ENCODE peak calls at places on chromosomes 11 and 22, in nine cellular contexts. N is naive thymus-derived CD8-positive, alpha-beta T cell; S is A172; B is GM23248; V is neural crest cell; M is lower leg skin; J is colonic mucosa; X is K562; A is activated CD8-positive, alpha-beta memory T cell treated with anti-CD3 and anti-CD28 coated beads, Interleukin-2, amount 10 ng/mL, durations not matched to agents 7 days and 5 days. W is an unnamed sample.

GRCh38 chr11:618856-619624 is 3.3 kb upstream of the IRF7 start:
- DNase-seq in S (no peak), A (no peak), M (no peak), B (no peak), X (no peak), J (no peak), V (no peak), N (no peak), W (no peak)

GRCh38 chr22:20312396-20313191 is 7.3 kb downstream of the DGCR6L start:
- DNase-seq in S (no peak), V (no peak), A (peak; percentile 39), M (peak; percentile 77), X (peak; percentile 12), B (no peak), N (no peak), J (peak; percentile 14), W (no peak)

GRCh38 chr11:125071408-125071807 is 8.3 kb downstream of the SLC37A2 start:
- DNase-seq in S (no peak), X (peak; percentile 32), V (no peak), A (no peak), M (peak; percentile 81), J (no peak), B (peak; percentile 36), N (no peak), W (no peak)

GRCh38 chr22:23695141-23695540 is 4.3 kb downstream of the RGL4 start:
- DNase-seq in N (no peak), S (no peak), B (no peak), J (no peak), X (no peak), A (no peak), V (no peak), M (peak; percentile 42), W (no peak)

GRCh38 chr11:17746096-17746495 is 11.5 kb downstream of the KCNC1 start:
- DNase-seq in N (no peak), A (no peak), X (no peak), V (no peak), J (no peak), S (no peak), M (no peak), B (no peak), W (no peak)

GRCh38 chr11:96045622-96046456 is 121.9 kb upstream of the MTMR2 start:
- DNase-seq in M (no peak), V (no peak), S (peak; percentile 16), N (no peak), B (peak; percentile 87), J (no peak), X (no peak), A (no peak), W (peak; percentile 88)

GRCh38 chr22:46776876-46777608 is 14.6 kb downstream of the TBC1D22A start:
- DNase-seq in X (no peak), M (no peak), A (no peak), V (no peak), S (no peak), N (no peak), J (no peak), B (no peak), W (no peak)

GRCh38 chr11:105144887-105145286 is 5.3 kb upstream of the CARD18 start:
- DNase-seq in J (no peak), V (no peak), S (peak; percentile 36), B (peak; percentile 80), M (no peak), A (no peak), X (no peak), N (no peak), W (peak; percentile 59)

GRCh38 chr11:27839226-27839913 is 139.1 kb upstream of the BDNF start:
- DNase-seq in V (no peak), S (peak; percentile 31), M (no peak), J (no peak), X (no peak), N (no peak), A (no peak), B (peak; percentile 48), W (no peak)

GRCh38 chr11:72377596-72377995 is 56.7 kb downstream of the CLPB start:
- DNase-seq in V (no peak), S (no peak), M (no peak), A (no peak), X (no peak), J (no peak), N (no peak), B (no peak), W (no peak)

GRCh38 chr11:119192111-119192510 is 6.8 kb downstream of the NHERF4 start:
- DNase-seq in V (no peak), N (no peak), J (no peak), X (no peak), A (no peak), S (no peak), M (no peak), B (peak; percentile 49), W (no peak)

GRCh38 chr22:25143161-25144076 is 56.2 kb upstream of the CRYBB3 start:
- DNase-seq in B (no peak), J (no peak), V (no peak), M (no peak), S (no peak), N (no peak), X (no peak), A (no peak), W (no peak)

GRCh38 chr22:48431014-48431413 is 1396.7 kb downstream of the BRD1 start:
- DNase-seq in S (no peak), A (no peak), J (no peak), M (no peak), B (no peak), X (no peak), V (no peak), N (no peak), W (no peak)

GRCh38 chr11:115745545-115746265 is 241.5 kb upstream of the CADM1 start:
- DNase-seq in X (no peak), J (no peak), A (no peak), N (no peak), B (no peak), S (no peak), V (no peak), M (no peak), W (no peak)

GRCh38 chr11:116853461-116854073 is 16.1 kb upstream of the APOA1 start:
- DNase-seq in X (no peak), M (no peak), A (peak; percentile 87), B (peak; percentile 96), S (peak; percentile 94), V (no peak), J (peak; percentile 66), N (peak; percentile 73), W (peak; percentile 82)

GRCh38 chr11:23311986-23312940 is 452.0 kb upstream of the CCDC179 start:
- DNase-seq in S (peak; percentile 50), V (no peak), M (no peak), N (no peak), X (no peak), A (no peak), J (no peak), B (peak; percentile 38), W (peak; percentile 7)

GRCh38 chr11:27914080-27914479 is 193.9 kb downstream of the KIF18A start:
- DNase-seq in S (peak; percentile 65), N (no peak), X (no peak), M (no peak), V (no peak), J (no peak), B (peak; percentile 63), A (no peak), W (no peak)

GRCh38 chr11:25159341-25159740 is 662.5 kb downstream of the LUZP2 start:
- DNase-seq in M (no peak), N (no peak), X (no peak), B (no peak), V (no peak), S (no peak), J (no peak), A (no peak), W (no peak)

GRCh38 chr11:125166903-125167291 is 2.3 kb downstream of the PKNOX2 start:
- DNase-seq in X (no peak), B (no peak), A (no peak), M (peak; percentile 83), S (no peak), V (no peak), J (no peak), N (no peak), W (no peak)

GRCh38 chr22:27687984-27688545 is 113.5 kb downstream of the MN1 start:
- DNase-seq in J (no peak), V (no peak), A (no peak), M (no peak), X (no peak), B (peak; percentile 40), N (no peak), S (peak; percentile 4), W (no peak)

GRCh38 chr11:80155412-80156017 is 714.7 kb upstream of the TENM4 start:
- DNase-seq in A (no peak), N (no peak), X (peak; percentile 17), M (no peak), B (peak; percentile 41), J (no peak), S (peak; percentile 56), V (peak; percentile 6), W (peak; percentile 21)

GRCh38 chr22:38694945-38695344 is 5.8 kb downstream of the JOSD1 start:
- DNase-seq in A (no peak), S (no peak), B (peak; percentile 36), V (no peak), X (no peak), J (no peak), M (no peak), N (no peak), W (no peak)

GRCh38 chr11:125514336-125515101 is 18.5 kb upstream of the FEZ1 start:
- DNase-seq in A (peak; percentile 82), J (peak; percentile 54), B (peak; percentile 36), M (no peak), S (peak; percentile 61), N (peak; percentile 68), X (no peak), V (no peak), W (peak; percentile 94)

GRCh38 chr11:59216654-59217640 is 4.2 kb upstream of the MPEG1 start:
- DNase-seq in A (no peak), M (no peak), B (peak; percentile 71), X (no peak), S (no peak), J (peak; percentile 49), V (no peak), N (no peak), W (no peak)

GRCh38 chr22:45426387-45426786 is 12.9 kb downstream of the RIBC2 start:
- DNase-seq in V (no peak), A (no peak), B (no peak), S (no peak), X (no peak), J (no peak), N (no peak), M (peak; percentile 70), W (no peak)

GRCh38 chr11:47396049-47396320 is 12.4 kb upstream of the SLC39A13 start:
- DNase-seq in X (no peak), A (no peak), J (no peak), B (no peak), M (no peak), N (no peak), V (no peak), S (no peak), W (no peak)

GRCh38 chr11:128054323-128054910 is 532.9 kb downstream of the ETS1 start:
- DNase-seq in N (no peak), J (no peak), M (no peak), S (no peak), A (no peak), V (no peak), X (no peak), B (peak; percentile 79), W (no peak)

GRCh38 chr22:17303840-17304779 is 65.2 kb upstream of the CECR2 start:
- DNase-seq in A (peak; percentile 84), M (peak; percentile 77), V (no peak), S (no peak), X (no peak), N (peak; percentile 48), B (no peak), J (no peak), W (no peak)

GRCh38 chr22:46057762-46058420 is 80.9 kb upstream of the WNT7B start:
- DNase-seq in S (peak; percentile 75), B (peak; percentile 85), A (peak; percentile 67), V (no peak), N (no peak), X (no peak), J (no peak), M (peak; percentile 87), W (peak; percentile 51)

GRCh38 chr11:77159937-77160495 is 32.0 kb downstream of the MYO7A start:
- DNase-seq in X (no peak), A (no peak), S (no peak), V (no peak), N (no peak), J (no peak), M (no peak), B (no peak), W (no peak)

W was measured in cardiac muscle cell.